ENCODE peak calls at places on chromosomes 12 and 14, in four cellular contexts. One of them, this sample, is unnamed.

GRCh38 chr14:103121161-103121845 is 2.0 kb upstream of the TNFAIP2 start:
- DNase-seq in psoas muscle: peak; percentile 89
- DNase-seq in HFFc6: no peak
- DNase-seq in tibial nerve: peak; percentile 49
- DNase-seq in this sample: no peak

GRCh38 chr14:104224516-104225281 is 86.3 kb downstream of the KIF26A start:
- DNase-seq in tibial nerve: no peak
- DNase-seq in HFFc6: no peak
- DNase-seq in psoas muscle: peak; percentile 51
- DNase-seq in this sample: no peak

GRCh38 chr12:70784042-70784668 is 136.4 kb downstream of the PTPRR start:
- DNase-seq in psoas muscle: no peak
- DNase-seq in tibial nerve: no peak
- DNase-seq in HFFc6: no peak
- DNase-seq in this sample: no peak

GRCh38 chr12:8991371-8992085 is 2.2 kb downstream of the KLRG1 start:
- DNase-seq in psoas muscle: no peak
- DNase-seq in tibial nerve: no peak
- DNase-seq in HFFc6: no peak
- DNase-seq in this sample: no peak

GRCh38 chr14:90785876-90786450 is 30.3 kb downstream of the TTC7B start:
- DNase-seq in tibial nerve: no peak
- DNase-seq in HFFc6: no peak
- DNase-seq in psoas muscle: no peak
- DNase-seq in this sample: no peak

GRCh38 chr14:69615471-69616407 is 4.3 kb downstream of the SUSD6 start:
- DNase-seq in tibial nerve: peak; percentile 84
- DNase-seq in HFFc6: peak; percentile 61
- DNase-seq in psoas muscle: no peak
- DNase-seq in this sample: no peak

GRCh38 chr14:104293231-104293841 is 154.9 kb downstream of the KIF26A start:
- DNase-seq in HFFc6: no peak
- DNase-seq in tibial nerve: no peak
- DNase-seq in psoas muscle: peak; percentile 36
- DNase-seq in this sample: no peak

GRCh38 chr12:108046633-108047032 is 82.5 kb upstream of the WSCD2 start:
- DNase-seq in psoas muscle: no peak
- DNase-seq in tibial nerve: peak; percentile 7
- DNase-seq in HFFc6: no peak
- DNase-seq in this sample: no peak

GRCh38 chr12:95201056-95201670 is 16.1 kb downstream of the FGD6 start:
- DNase-seq in tibial nerve: no peak
- DNase-seq in psoas muscle: no peak
- DNase-seq in HFFc6: no peak
- DNase-seq in this sample: no peak

GRCh38 chr14:98956616-98957015 is 315.4 kb downstream of the BCL11B start:
- DNase-seq in psoas muscle: no peak
- DNase-seq in HFFc6: no peak
- DNase-seq in tibial nerve: no peak
- DNase-seq in this sample: no peak

GRCh38 chr12:622420-622819 is 40.8 kb downstream of the NINJ2 start:
- DNase-seq in HFFc6: no peak
- DNase-seq in tibial nerve: no peak
- DNase-seq in psoas muscle: no peak
- DNase-seq in this sample: no peak

GRCh38 chr12:80567391-80567790 is 123.4 kb downstream of the PTPRQ start:
- DNase-seq in psoas muscle: no peak
- DNase-seq in tibial nerve: no peak
- DNase-seq in HFFc6: peak; percentile 15
- DNase-seq in this sample: no peak

GRCh38 chr12:66965613-66966012 is 286.7 kb upstream of the GRIP1 start:
- DNase-seq in psoas muscle: no peak
- DNase-seq in tibial nerve: no peak
- DNase-seq in HFFc6: no peak
- DNase-seq in this sample: no peak

GRCh38 chr14:26947265-26947664 is 349.4 kb upstream of the NOVA1 start:
- DNase-seq in psoas muscle: no peak
- DNase-seq in tibial nerve: no peak
- DNase-seq in HFFc6: no peak
- DNase-seq in this sample: no peak

GRCh38 chr12:71627438-71628002 is 36.1 kb downstream of the ZFC3H1 start:
- DNase-seq in psoas muscle: no peak
- DNase-seq in HFFc6: no peak
- DNase-seq in tibial nerve: no peak
- DNase-seq in this sample: no peak

GRCh38 chr14:35380794-35381193 is 23.8 kb downstream of the NFKBIA start:
- DNase-seq in psoas muscle: no peak
- DNase-seq in HFFc6: no peak
- DNase-seq in tibial nerve: no peak
- DNase-seq in this sample: no peak

GRCh38 chr14:28635387-28635786 is 131.2 kb upstream of the FOXG1 start:
- DNase-seq in psoas muscle: no peak
- DNase-seq in tibial nerve: peak; percentile 6
- DNase-seq in HFFc6: no peak
- DNase-seq in this sample: no peak

GRCh38 chr14:29799718-29800117 is 127.9 kb downstream of the PRKD1 start:
- DNase-seq in tibial nerve: no peak
- DNase-seq in psoas muscle: no peak
- DNase-seq in HFFc6: no peak
- DNase-seq in this sample: no peak

GRCh38 chr14:84961637-84962036 is 568.3 kb upstream of the FLRT2 start:
- DNase-seq in psoas muscle: no peak
- DNase-seq in HFFc6: no peak
- DNase-seq in tibial nerve: no peak
- DNase-seq in this sample: no peak

GRCh38 chr14:33457617-33458016 is 493.3 kb downstream of the EGLN3 start:
- DNase-seq in tibial nerve: no peak
- DNase-seq in HFFc6: no peak
- DNase-seq in psoas muscle: no peak
- DNase-seq in this sample: no peak

GRCh38 chr12:21815306-21816062 is 41.0 kb upstream of the KCNJ8 start:
- DNase-seq in HFFc6: no peak
- DNase-seq in tibial nerve: no peak
- DNase-seq in psoas muscle: no peak
- DNase-seq in this sample: no peak

GRCh38 chr12:82708507-82708906 is 21.8 kb downstream of the TMTC2 start:
- DNase-seq in tibial nerve: no peak
- DNase-seq in HFFc6: no peak
- DNase-seq in psoas muscle: no peak
- DNase-seq in this sample: no peak

GRCh38 chr12:45050751-45051489 is at the start of gene DBX2:
- DNase-seq in tibial nerve: no peak
- DNase-seq in HFFc6: no peak
- DNase-seq in psoas muscle: peak; percentile 51
- DNase-seq in this sample: no peak

GRCh38 chr12:123273166-123273565 is 1.5 kb upstream of the CDK2AP1 start:
- DNase-seq in tibial nerve: no peak
- DNase-seq in HFFc6: no peak
- DNase-seq in psoas muscle: no peak
- DNase-seq in this sample: no peak

GRCh38 chr12:114668151-114668891 is 15.7 kb downstream of the TBX3 start:
- DNase-seq in tibial nerve: peak; percentile 65
- DNase-seq in HFFc6: peak; percentile 95
- DNase-seq in psoas muscle: peak; percentile 89
- DNase-seq in this sample: peak; percentile 53

DNA sequence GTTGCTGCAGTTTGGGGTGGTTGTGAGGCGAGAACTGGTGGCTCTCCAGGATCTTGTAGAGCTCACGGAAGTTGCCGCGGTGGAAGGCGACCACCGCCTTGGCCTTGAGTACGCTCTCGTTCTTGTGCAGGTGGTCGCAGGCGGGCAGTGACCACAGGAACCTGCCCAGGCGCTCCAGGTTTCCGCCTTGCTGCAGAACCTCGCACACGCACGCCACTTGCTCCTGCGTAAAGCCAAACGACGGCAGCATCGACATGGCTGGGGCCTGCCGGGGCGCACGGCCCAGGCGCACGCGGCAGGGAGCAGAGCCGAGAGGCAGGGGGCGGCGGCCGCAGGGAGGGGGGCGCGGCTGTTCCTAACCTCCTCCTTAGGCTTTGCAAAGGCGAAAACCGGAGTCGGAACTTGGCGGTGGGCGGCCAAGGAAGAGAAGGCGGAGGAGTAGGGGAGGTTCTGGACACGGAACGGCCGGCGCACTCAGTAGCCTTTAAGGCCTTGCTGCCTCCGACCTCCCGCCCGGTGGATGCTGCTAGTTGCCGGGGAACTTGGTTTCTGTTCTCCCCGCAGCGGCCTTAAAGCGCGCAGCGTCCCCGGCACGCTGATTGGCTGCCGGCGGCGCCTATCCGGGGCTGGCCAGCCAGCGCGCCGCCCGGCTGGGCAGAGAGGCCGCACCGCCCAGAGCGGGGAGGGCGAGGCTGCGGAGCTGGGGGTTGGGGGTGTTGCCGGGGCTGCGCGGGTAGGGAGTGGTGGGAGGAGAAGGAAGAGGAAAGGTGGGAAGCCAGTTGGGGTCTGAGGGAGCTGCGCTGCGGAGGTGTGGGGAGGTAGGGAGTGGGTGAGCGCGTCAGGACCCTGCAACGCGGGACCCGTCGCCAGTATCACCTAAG is at the start of gene SIX1:
- DNase-seq in psoas muscle: peak; percentile 92
- DNase-seq in tibial nerve: peak; percentile 61
- DNase-seq in HFFc6: peak; percentile 87
- DNase-seq in this sample: no peak
- TF ChIP-seq CTCF in psoas muscle: no peak
- TF ChIP-seq CTCF in tibial nerve: no peak
- TF ChIP-seq CTCF in HFFc6: no peak
- TF ChIP-seq CTCF in this sample: no peak

DNA sequence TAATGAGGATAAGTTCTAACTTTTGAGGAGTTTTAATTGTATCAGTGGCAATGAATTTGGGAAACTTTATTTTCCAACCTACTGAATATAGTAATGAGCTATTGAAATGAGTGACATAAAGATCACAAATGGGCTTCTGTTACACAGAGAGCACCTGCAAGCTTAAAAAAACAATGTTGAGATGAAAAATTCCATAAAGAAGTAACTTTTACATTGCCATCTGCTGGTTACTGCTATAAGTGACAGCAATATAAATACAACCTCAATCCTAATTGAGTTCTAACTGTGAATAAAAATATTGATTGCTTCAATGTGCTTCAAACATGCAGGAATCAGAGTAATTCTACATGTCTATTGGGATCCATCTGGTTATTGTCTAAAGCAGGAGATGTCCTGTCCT is 14.2 kb downstream of the WIF1 start:
- DNase-seq in psoas muscle: no peak
- DNase-seq in tibial nerve: no peak
- DNase-seq in HFFc6: peak; percentile 2
- DNase-seq in this sample: no peak
- TF ChIP-seq CTCF in psoas muscle: no peak
- TF ChIP-seq CTCF in tibial nerve: no peak
- TF ChIP-seq CTCF in HFFc6: peak; percentile 76
- TF ChIP-seq CTCF in this sample: no peak

GRCh38 chr12:88153959-88154358 is 11.9 kb downstream of the TMTC3 start:
- DNase-seq in psoas muscle: no peak
- DNase-seq in tibial nerve: no peak
- DNase-seq in HFFc6: peak; percentile 20
- DNase-seq in this sample: no peak
- TF ChIP-seq CTCF in psoas muscle: peak; percentile 18
- TF ChIP-seq CTCF in tibial nerve: no peak
- TF ChIP-seq CTCF in HFFc6: peak; percentile 80
- TF ChIP-seq CTCF in this sample: no peak

DNA sequence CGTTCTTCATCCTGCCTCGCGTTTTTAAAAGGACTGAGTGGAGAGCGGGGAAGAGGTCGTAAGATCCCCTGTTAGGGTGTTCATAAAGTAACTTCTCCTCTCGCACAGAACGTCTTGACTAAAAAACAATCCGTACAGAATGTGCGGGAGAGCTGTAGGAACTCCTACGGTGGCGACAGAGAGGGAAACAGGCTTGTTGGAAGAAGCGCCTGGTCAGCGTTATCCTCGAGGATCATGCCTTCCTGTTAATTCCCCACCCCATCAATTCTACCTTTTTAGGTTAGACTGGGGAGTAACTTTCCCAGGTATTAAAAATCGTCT is 395 bp upstream of the WASHC4 start:
- DNase-seq in tibial nerve: peak; percentile 30
- DNase-seq in psoas muscle: no peak
- DNase-seq in HFFc6: no peak
- DNase-seq in this sample: no peak
- TF ChIP-seq CTCF in tibial nerve: no peak
- TF ChIP-seq CTCF in psoas muscle: no peak
- TF ChIP-seq CTCF in HFFc6: no peak
- TF ChIP-seq CTCF in this sample: no peak

GRCh38 chr14:71168564-71168963 is 261.3 kb downstream of the PCNX1 start:
- DNase-seq in psoas muscle: no peak
- DNase-seq in tibial nerve: no peak
- DNase-seq in HFFc6: no peak
- DNase-seq in this sample: no peak

GRCh38 chr14:71165650-71166049 is 258.4 kb downstream of the PCNX1 start:
- DNase-seq in psoas muscle: no peak
- DNase-seq in tibial nerve: no peak
- DNase-seq in HFFc6: no peak
- DNase-seq in this sample: no peak

GRCh38 chr14:71163842-71164500 is 256.7 kb downstream of the PCNX1 start:
- DNase-seq in HFFc6: no peak
- DNase-seq in tibial nerve: no peak
- DNase-seq in psoas muscle: no peak
- DNase-seq in this sample: no peak

GRCh38 chr14:71165121-71165574 is 257.9 kb downstream of the PCNX1 start:
- DNase-seq in tibial nerve: no peak
- DNase-seq in psoas muscle: no peak
- DNase-seq in HFFc6: peak; percentile 26
- DNase-seq in this sample: no peak

GRCh38 chr14:71166434-71166833 is 259.2 kb downstream of the PCNX1 start:
- DNase-seq in tibial nerve: peak; percentile 48
- DNase-seq in psoas muscle: no peak
- DNase-seq in HFFc6: peak; percentile 74
- DNase-seq in this sample: no peak
- TF ChIP-seq CTCF in tibial nerve: peak; percentile 64
- TF ChIP-seq CTCF in psoas muscle: no peak
- TF ChIP-seq CTCF in HFFc6: peak; percentile 79
- TF ChIP-seq CTCF in this sample: no peak

DNA sequence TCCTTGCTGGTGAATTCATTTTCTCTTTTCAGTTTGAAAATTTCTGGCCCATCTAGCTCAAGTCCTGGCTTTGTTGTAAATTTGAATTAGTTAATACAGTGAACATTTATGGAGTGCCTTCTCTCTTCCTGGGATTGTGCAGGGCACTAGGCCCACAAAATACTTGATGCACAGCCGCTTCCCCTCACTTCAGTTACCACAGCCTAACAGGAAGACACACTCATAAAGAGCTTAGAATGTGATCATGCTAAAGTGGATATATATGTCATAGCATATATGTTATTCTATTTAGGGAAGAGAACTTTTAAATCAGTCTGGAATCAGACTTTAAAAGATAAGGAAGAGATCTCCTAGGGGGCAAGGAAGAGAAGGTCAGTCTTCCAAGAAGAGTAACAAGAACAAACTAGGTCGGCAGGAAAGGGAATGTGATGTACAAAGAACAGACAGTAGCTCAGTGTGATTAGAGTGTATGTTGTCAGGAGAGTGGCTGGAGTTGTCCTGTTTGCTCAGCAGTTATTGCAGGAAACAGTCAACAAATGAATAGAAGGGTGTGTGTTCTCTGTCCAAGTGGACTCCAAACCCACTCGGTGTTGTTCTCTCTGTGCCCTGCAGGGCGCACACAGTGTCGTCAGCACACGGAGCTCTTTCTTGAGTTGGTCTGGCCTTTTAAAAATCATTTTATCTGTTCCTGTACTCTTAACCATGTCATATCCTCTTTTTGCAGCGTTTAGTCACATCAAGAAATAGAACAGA is 74.4 kb downstream of the DAAM1 start:
- DNase-seq in tibial nerve: no peak
- DNase-seq in psoas muscle: no peak
- DNase-seq in HFFc6: no peak
- DNase-seq in this sample: no peak
- TF ChIP-seq CTCF in tibial nerve: no peak
- TF ChIP-seq CTCF in psoas muscle: no peak
- TF ChIP-seq CTCF in HFFc6: peak; percentile 46
- TF ChIP-seq CTCF in this sample: no peak